ENCODE peak calls at places on chromosomes 11 and 22, in eight cellular contexts. One of them, this sample, is unnamed.

GRCh38 chr11:61627831-61628753 is 47.2 kb upstream of the SYT7 start:
- DNase-seq in RWPE1: peak
- DNase-seq in A172: peak
- DNase-seq in NCI-H1436 treated with DMSO at 0.1 percent for 48 hours: no peak
- DNase-seq in C1 segment of cervical spinal cord: peak
- DNase-seq in neural crest cell: peak
- DNase-seq in left cardiac atrium: peak
- DNase-seq in right cardiac atrium: peak
- DNase-seq in this sample: peak

GRCh38 chr11:103433976-103434375 is 324.8 kb downstream of the DYNC2H1 start:
- DNase-seq in RWPE1: no peak
- DNase-seq in A172: peak
- DNase-seq in NCI-H1436 treated with DMSO at 0.1 percent for 48 hours: no peak
- DNase-seq in C1 segment of cervical spinal cord: no peak
- DNase-seq in neural crest cell: no peak
- DNase-seq in left cardiac atrium: no peak
- DNase-seq in right cardiac atrium: no peak
- DNase-seq in this sample: peak

GRCh38 chr22:16955081-16955480 is 52.9 kb downstream of the GAB4 start:
- DNase-seq in RWPE1: no peak
- DNase-seq in A172: no peak
- DNase-seq in NCI-H1436 treated with DMSO at 0.1 percent for 48 hours: no peak
- DNase-seq in C1 segment of cervical spinal cord: no peak
- DNase-seq in neural crest cell: no peak
- DNase-seq in left cardiac atrium: no peak
- DNase-seq in right cardiac atrium: no peak
- DNase-seq in this sample: no peak

GRCh38 chr11:62922653-62923371 is 1.6 kb upstream of the CHRM1 start:
- DNase-seq in RWPE1: no peak
- DNase-seq in A172: no peak
- DNase-seq in NCI-H1436 treated with DMSO at 0.1 percent for 48 hours: no peak
- DNase-seq in C1 segment of cervical spinal cord: no peak
- DNase-seq in neural crest cell: peak
- DNase-seq in left cardiac atrium: no peak
- DNase-seq in right cardiac atrium: no peak
- DNase-seq in this sample: no peak

GRCh38 chr11:92627615-92628201 is 341.7 kb upstream of the MTNR1B start:
- DNase-seq in RWPE1: no peak
- DNase-seq in A172: peak
- DNase-seq in NCI-H1436 treated with DMSO at 0.1 percent for 48 hours: no peak
- DNase-seq in C1 segment of cervical spinal cord: no peak
- DNase-seq in neural crest cell: no peak
- DNase-seq in left cardiac atrium: no peak
- DNase-seq in right cardiac atrium: no peak
- DNase-seq in this sample: no peak

GRCh38 chr11:124108158-124108557 is 7.1 kb upstream of the VWA5A start:
- DNase-seq in RWPE1: no peak
- DNase-seq in A172: no peak
- DNase-seq in NCI-H1436 treated with DMSO at 0.1 percent for 48 hours: no peak
- DNase-seq in C1 segment of cervical spinal cord: no peak
- DNase-seq in neural crest cell: no peak
- DNase-seq in left cardiac atrium: no peak
- DNase-seq in right cardiac atrium: no peak
- DNase-seq in this sample: peak

GRCh38 chr11:819943-820649 is 1.4 kb downstream of the PNPLA2 start:
- DNase-seq in RWPE1: peak
- DNase-seq in A172: peak
- DNase-seq in NCI-H1436 treated with DMSO at 0.1 percent for 48 hours: no peak
- DNase-seq in C1 segment of cervical spinal cord: peak
- DNase-seq in neural crest cell: no peak
- DNase-seq in left cardiac atrium: peak
- DNase-seq in right cardiac atrium: peak
- DNase-seq in this sample: peak

GRCh38 chr11:82883853-82884252 is 16.4 kb downstream of the PRCP start:
- DNase-seq in RWPE1: no peak
- DNase-seq in A172: no peak
- DNase-seq in NCI-H1436 treated with DMSO at 0.1 percent for 48 hours: no peak
- DNase-seq in C1 segment of cervical spinal cord: no peak
- DNase-seq in neural crest cell: no peak
- DNase-seq in left cardiac atrium: no peak
- DNase-seq in right cardiac atrium: no peak
- DNase-seq in this sample: no peak

GRCh38 chr11:117223741-117224685 is 7.9 kb downstream of the PCSK7 start:
- DNase-seq in RWPE1: no peak
- DNase-seq in A172: no peak
- DNase-seq in NCI-H1436 treated with DMSO at 0.1 percent for 48 hours: no peak
- DNase-seq in C1 segment of cervical spinal cord: no peak
- DNase-seq in neural crest cell: no peak
- DNase-seq in left cardiac atrium: peak
- DNase-seq in right cardiac atrium: no peak
- DNase-seq in this sample: no peak

GRCh38 chr22:21020802-21021429 is 6.0 kb downstream of the P2RX6 start:
- DNase-seq in RWPE1: no peak
- DNase-seq in A172: no peak
- DNase-seq in NCI-H1436 treated with DMSO at 0.1 percent for 48 hours: no peak
- DNase-seq in C1 segment of cervical spinal cord: no peak
- DNase-seq in neural crest cell: no peak
- DNase-seq in left cardiac atrium: no peak
- DNase-seq in right cardiac atrium: no peak
- DNase-seq in this sample: peak

This sample was measured in fibroblast of villous mesenchyme.